ENCODE peak calls at places on chromosomes 4 and X, in seven cellular contexts. Z, M, P, Q, A, W and V are unnamed samples. For H3K4me1, the result is how much of the 10 kb centered on the place peaks cover.

GRCh38 chrX:110180176-110180927 is 137.5 kb downstream of the AMMECR1 start:
- DNase-seq in Z (no peak), M (no peak), P (no peak), Q (peak), A (peak), W (peak), V (peak)

GRCh38 chr4:140450352-140450751 is 22.9 kb upstream of the CLGN start:
- DNase-seq in Z (no peak), M (no peak), P (no peak), Q (no peak), A (no peak), W (no peak), V (no peak)

GRCh38 chrX:130869239-130869638 is 33.8 kb downstream of the ENOX2 start:
- DNase-seq in Z (no peak), M (no peak), P (no peak), Q (no peak), A (peak), W (no peak), V (no peak)

GRCh38 chr4:41665808-41666207 is 82.7 kb downstream of the PHOX2B start:
- DNase-seq in Z (no peak), M (no peak), P (no peak), Q (no peak), A (no peak), W (no peak), V (no peak)

GRCh38 chr4:141329174-141329569 is 108.5 kb downstream of the ZNF330 start:
- DNase-seq in Z (no peak), M (no peak), P (no peak), Q (no peak), A (peak), W (peak), V (peak)

GRCh38 chrX:1336331-1337143 is at the start of gene IL3RA:
- DNase-seq in Z (peak), M (no peak), P (peak), Q (no peak), A (no peak), W (no peak), V (no peak)

GRCh38 chr4:133439830-133440229 is 290.7 kb downstream of the PCDH10 start:
- DNase-seq in Z (no peak), M (no peak), P (no peak), Q (no peak), A (peak), W (no peak), V (no peak)

GRCh38 chr4:39712819-39713607 is 15.1 kb downstream of the UBE2K start:
- DNase-seq in Z (no peak), M (no peak), P (no peak), Q (no peak), A (no peak), W (no peak), V (no peak)

GRCh38 chrX:13658602-13659001 is 5.7 kb downstream of the TCEANC start:
- DNase-seq in Z (no peak), M (no peak), P (no peak), Q (peak), A (peak), W (peak), V (peak)

GRCh38 chr4:163767993-163768392 is 273.5 kb downstream of the TMA16 start:
- DNase-seq in Z (no peak), M (no peak), P (no peak), Q (no peak), A (no peak), W (no peak), V (no peak)

GRCh38 chrX:1384738-1385250 is 7.1 kb downstream of the SLC25A6 start:
- DNase-seq in Z (no peak), M (no peak), P (peak), Q (no peak), A (no peak), W (no peak), V (no peak)

GRCh38 chrX:18353931-18354368 is 538 bp downstream of the SCML2 start:
- DNase-seq in Z (no peak), M (no peak), P (peak), Q (peak), A (no peak), W (peak), V (no peak)

GRCh38 chr4:8819421-8820177 is 52.0 kb downstream of the HMX1 start:
- DNase-seq in Z (no peak), M (peak), P (no peak), Q (peak), A (no peak), W (no peak), V (no peak)

GRCh38 chrX:3518870-3519269 is 172.4 kb upstream of the MXRA5 start:
- DNase-seq in Z (no peak), M (peak), P (no peak), Q (peak), A (peak), W (peak), V (peak)

GRCh38 chr4:30770049-30770549 is 49.9 kb downstream of the PCDH7 start:
- DNase-seq in Z (no peak), M (no peak), P (no peak), Q (no peak), A (peak), W (peak), V (peak)

GRCh38 chrX:121641560-121641959 is 594.1 kb downstream of the GLUD2 start:
- DNase-seq in Z (no peak), M (no peak), P (no peak), Q (peak), A (peak), W (peak), V (peak)

GRCh38 chrX:119194631-119195030 is 41.5 kb upstream of the PGRMC1 start:
- DNase-seq in Z (no peak), M (no peak), P (no peak), Q (peak), A (peak), W (peak), V (no peak)

GRCh38 chr4:3062466-3062865 is 11.9 kb downstream of the HTT-AS start:
- DNase-seq in Z (no peak), M (no peak), P (peak), Q (no peak), A (peak), W (no peak), V (peak)

GRCh38 chr4:37803348-37803973 is 23.0 kb upstream of the PGM2 start:
- DNase-seq in Z (no peak), M (no peak), P (no peak), Q (peak), A (peak), W (peak), V (peak)

GRCh38 chr4:14792702-14793227 is 209.5 kb upstream of the CPEB2 start:
- DNase-seq in Z (no peak), M (no peak), P (no peak), Q (no peak), A (peak), W (peak), V (no peak)

GRCh38 chr4:113871080-113871479 is 108.4 kb downstream of the ARSJ start:
- DNase-seq in Z (no peak), M (no peak), P (no peak), Q (no peak), A (no peak), W (no peak), V (no peak)

GRCh38 chr4:81227138-81227537 is 12.1 kb upstream of the PRKG2 start:
- DNase-seq in Z (no peak), M (no peak), P (no peak), Q (no peak), A (no peak), W (no peak), V (no peak)

GRCh38 chr4:28926156-28926555 is 1794.0 kb upstream of the PCDH7 start:
- DNase-seq in Z (no peak), M (no peak), P (no peak), Q (no peak), A (peak), W (no peak), V (no peak)

GRCh38 chr4:4443821-4444220 is 56.9 kb downstream of the NSG1 start:
- DNase-seq in Z (no peak), M (no peak), P (no peak), Q (peak), A (peak), W (peak), V (peak)

GRCh38 chr4:159103406-159104131 is 690 bp downstream of the RAPGEF2 start:
- DNase-seq in Z (peak), M (peak), P (peak), Q (peak), A (peak), W (peak), V (peak)

GRCh38 chr4:145293658-145294057 is 113.3 kb upstream of the OTUD4 start:
- DNase-seq in Z (no peak), M (no peak), P (no peak), Q (no peak), A (peak), W (peak), V (peak)

GRCh38 chrX:46912673-46913491 is 661 bp downstream of the JADE3 start:
- DNase-seq in Z (peak), M (peak), P (peak), Q (peak), A (peak), W (peak), V (peak)

DNA sequence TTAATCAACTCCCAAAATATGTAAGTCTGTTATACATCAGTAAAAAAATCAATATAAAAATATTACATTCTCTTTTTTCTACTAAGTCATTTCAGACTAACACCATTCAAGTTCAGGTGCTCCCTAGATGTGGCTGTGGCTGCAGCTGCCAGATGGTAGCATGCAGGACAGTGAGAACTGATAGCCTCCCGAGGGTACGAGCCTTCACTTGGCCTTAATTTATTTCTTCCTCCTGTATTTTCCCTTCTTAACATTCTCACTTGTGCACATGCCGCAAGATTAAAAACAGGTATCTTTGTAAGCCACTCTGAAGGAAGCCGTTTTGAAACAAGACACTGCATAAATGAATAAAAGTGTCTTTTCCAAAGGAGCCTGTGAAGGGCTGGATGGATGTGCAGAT is 97.2 kb downstream of the KLHL8 start:
- DNase-seq in Z (no peak), M (no peak), P (no peak), Q (no peak), A (no peak), W (no peak), V (no peak)
- H3K4me1 ChIP-seq in Z (under half), M (under half), P (under half), Q (under half), A (under half), W (under half), V (under half)

GRCh38 chr4:128350449-128351045 is 62.9 kb upstream of the PGRMC2 start:
- DNase-seq in Z (no peak), M (no peak), P (no peak), Q (no peak), A (no peak), W (no peak), V (no peak)
- H3K4me1 ChIP-seq in Z (under half), M (under half), P (under half), Q (under half), A (under half), W (under half), V (under half)

DNA sequence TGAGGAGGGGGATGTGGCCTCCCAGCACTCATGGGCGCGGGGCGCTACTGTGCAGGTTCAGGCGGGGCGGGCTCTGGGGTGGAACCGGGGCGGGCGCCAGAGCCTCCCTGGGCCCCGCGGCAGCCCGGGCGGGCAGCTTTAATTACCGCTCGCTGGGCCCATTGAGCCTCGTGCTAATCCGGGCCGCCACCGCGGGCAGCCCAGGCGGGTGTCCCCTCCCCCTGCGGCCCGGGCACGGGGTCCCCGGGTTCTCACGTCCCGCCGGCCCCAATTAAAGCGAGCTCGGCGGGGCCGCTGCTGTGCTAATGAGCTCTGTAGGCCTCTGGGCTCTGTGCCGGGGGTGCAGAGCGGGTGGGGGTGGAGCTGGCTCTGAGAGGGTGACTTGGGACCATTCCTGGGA is 22.8 kb upstream of the FGFR3 start:
- DNase-seq in Z (no peak), M (no peak), P (no peak), Q (no peak), A (no peak), W (no peak), V (no peak)
- H3K4me1 ChIP-seq in Z (under half), M (under half), P (under half), Q (under half), A (under half), W (under half), V (under half)

DNA sequence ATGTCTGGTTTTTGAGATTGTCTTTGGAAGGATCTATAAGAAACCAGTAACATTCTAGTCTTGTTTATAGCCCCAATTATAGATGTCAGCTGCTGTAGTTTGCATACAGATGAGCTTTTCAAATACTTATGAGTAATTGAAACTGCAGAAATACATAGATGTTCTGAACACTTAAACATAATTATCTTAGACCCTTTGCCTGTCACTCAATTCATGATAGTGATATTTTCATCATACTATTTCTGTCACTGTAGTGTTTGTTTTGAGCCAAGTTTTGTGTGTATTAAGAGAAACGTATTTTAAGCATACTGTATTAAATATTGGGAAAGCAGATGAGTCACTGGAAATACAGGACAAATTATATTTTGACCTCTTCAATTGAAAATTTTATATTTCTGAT is 69.8 kb upstream of the SMARCA5 start:
- DNase-seq in Z (no peak), M (no peak), P (no peak), Q (no peak), A (no peak), W (no peak), V (no peak)
- H3K4me1 ChIP-seq in Z (under half), M (under half), P (under half), Q (under half), A (under half), W (under half), V (under half)

GRCh38 chr4:153728660-153729059 is 31.2 kb downstream of the RNF175 start:
- DNase-seq in Z (no peak), M (no peak), P (no peak), Q (no peak), A (no peak), W (no peak), V (no peak)

GRCh38 chr4:153725070-153725810 is 34.6 kb downstream of the RNF175 start:
- DNase-seq in Z (no peak), M (no peak), P (no peak), Q (no peak), A (no peak), W (no peak), V (no peak)

GRCh38 chr4:153724606-153725005 is 35.2 kb downstream of the RNF175 start:
- DNase-seq in Z (no peak), M (no peak), P (no peak), Q (no peak), A (no peak), W (no peak), V (no peak)

GRCh38 chr4:153728151-153728550 is 31.7 kb downstream of the RNF175 start:
- DNase-seq in Z (no peak), M (no peak), P (no peak), Q (no peak), A (no peak), W (no peak), V (no peak)

DNA sequence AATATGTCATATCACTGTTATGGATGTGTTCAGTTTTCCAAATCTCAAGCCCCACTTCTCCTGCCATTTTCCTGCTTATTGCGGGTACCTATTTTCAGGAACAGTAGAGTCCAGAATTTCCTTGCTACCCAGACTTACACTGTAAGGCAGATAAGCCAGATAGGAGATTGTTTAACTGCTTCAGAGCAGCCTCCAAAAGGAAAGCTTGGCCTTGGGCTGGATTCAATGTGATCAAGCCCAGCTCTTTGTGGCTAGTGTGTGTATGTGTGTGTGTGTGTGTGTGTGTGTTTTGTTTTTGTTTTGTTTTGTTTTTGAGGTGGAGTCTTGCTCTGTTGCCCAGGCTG is 34.0 kb downstream of the RNF175 start:
- DNase-seq in Z (no peak), M (no peak), P (no peak), Q (no peak), A (no peak), W (no peak), V (no peak)
- H3K4me1 ChIP-seq in Z (under half), M (under half), P (under half), Q (under half), A (under half), W (under half), V (under half)

DNA sequence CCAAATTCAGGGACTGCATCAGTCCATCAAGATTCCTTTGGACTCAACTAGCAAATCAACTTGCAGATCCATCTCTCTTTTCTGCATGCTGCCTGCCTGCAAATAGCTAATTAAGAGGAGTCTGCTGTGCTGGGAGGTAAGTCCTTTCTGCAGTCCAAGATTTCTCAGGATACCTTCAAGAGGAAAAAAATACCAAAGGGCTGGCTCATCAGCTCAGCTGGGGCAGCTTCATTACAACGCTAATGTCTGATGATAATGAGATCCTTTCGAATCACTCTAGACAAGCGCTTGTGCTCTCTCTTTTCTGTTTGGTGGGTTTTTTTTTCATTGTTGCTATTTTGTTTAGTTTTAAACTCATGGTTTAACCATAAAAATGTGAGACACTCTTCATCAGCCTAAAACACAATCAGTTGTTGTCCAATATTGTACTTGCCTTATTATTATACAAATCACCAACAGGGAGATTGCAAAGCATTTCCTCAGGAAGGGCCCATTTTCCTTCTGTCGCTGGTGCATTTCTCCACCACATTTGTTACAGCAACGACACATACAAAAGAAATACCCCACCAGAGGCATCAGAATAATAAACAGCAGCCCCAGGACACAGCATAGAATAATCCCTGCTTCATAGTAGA is 50.8 kb downstream of the PROM1 start:
- DNase-seq in Z (no peak), M (no peak), P (no peak), Q (peak), A (peak), W (no peak), V (peak)
- H3K4me1 ChIP-seq in Z (under half), M (under half), P (under half), Q (under half), A (under half), W (under half), V (under half)

DNA sequence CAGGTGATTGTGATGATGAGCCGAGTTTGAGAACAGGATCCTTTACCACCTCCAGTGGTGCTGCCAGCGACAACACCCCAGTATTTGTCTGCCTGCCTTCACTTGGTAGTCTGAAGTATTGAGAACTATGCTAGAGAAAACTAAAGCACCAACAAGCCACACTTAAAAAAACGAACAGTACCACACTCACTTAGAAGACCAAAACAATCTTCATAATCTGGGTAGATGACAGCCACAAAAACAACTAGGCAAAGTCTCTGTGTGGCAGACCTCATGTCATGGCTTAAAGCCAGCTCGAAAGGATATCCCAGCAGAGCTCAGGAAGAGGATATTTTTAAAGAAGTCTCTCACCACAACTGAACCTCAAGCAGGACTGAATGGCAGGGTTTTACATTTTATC is 236.0 kb downstream of the GPC3 start:
- DNase-seq in Z (no peak), M (no peak), P (no peak), Q (no peak), A (no peak), W (no peak), V (no peak)
- H3K4me1 ChIP-seq in Z (under half), M (under half), P (under half), Q (under half), A (under half), W (under half), V (under half)